ENCODE peak calls at places on chromosomes 11 and 22, in ten cellular contexts. One of them, this sample, is unnamed.

GRCh38 chr22:49827853-49828598 is at the start of gene BRD1:
- DNase-seq in aorta: peak
- DNase-seq in iris pigment epithelial cell: peak
- DNase-seq in type B pancreatic cell: no peak
- DNase-seq in activated CD8-positive, alpha-beta memory T cell treated with anti-CD3 and anti-CD28 coated beads for 1 hour: no peak
- DNase-seq in effector CD4-positive, alpha-beta T cell: peak
- DNase-seq in right cardiac atrium: peak
- DNase-seq in sigmoid colon: no peak
- DNase-seq in lower leg skin: no peak
- DNase-seq in HFF-Myc: no peak
- DNase-seq in this sample: peak

GRCh38 chr11:97850726-97851125 is 1170.0 kb upstream of the CNTN5 start:
- DNase-seq in aorta: no peak
- DNase-seq in iris pigment epithelial cell: no peak
- DNase-seq in type B pancreatic cell: no peak
- DNase-seq in activated CD8-positive, alpha-beta memory T cell treated with anti-CD3 and anti-CD28 coated beads for 1 hour: no peak
- DNase-seq in effector CD4-positive, alpha-beta T cell: no peak
- DNase-seq in right cardiac atrium: no peak
- DNase-seq in sigmoid colon: no peak
- DNase-seq in lower leg skin: no peak
- DNase-seq in HFF-Myc: no peak
- DNase-seq in this sample: no peak

GRCh38 chr11:125170406-125171031 is 6.0 kb downstream of the PKNOX2 start:
- DNase-seq in aorta: peak
- DNase-seq in iris pigment epithelial cell: peak
- DNase-seq in type B pancreatic cell: no peak
- DNase-seq in activated CD8-positive, alpha-beta memory T cell treated with anti-CD3 and anti-CD28 coated beads for 1 hour: no peak
- DNase-seq in effector CD4-positive, alpha-beta T cell: no peak
- DNase-seq in right cardiac atrium: peak
- DNase-seq in sigmoid colon: peak
- DNase-seq in lower leg skin: peak
- DNase-seq in HFF-Myc: no peak
- DNase-seq in this sample: peak

GRCh38 chr11:76077575-76078150 is 128.6 kb downstream of the WNT11 start:
- DNase-seq in aorta: no peak
- DNase-seq in iris pigment epithelial cell: peak
- DNase-seq in type B pancreatic cell: no peak
- DNase-seq in activated CD8-positive, alpha-beta memory T cell treated with anti-CD3 and anti-CD28 coated beads for 1 hour: no peak
- DNase-seq in effector CD4-positive, alpha-beta T cell: no peak
- DNase-seq in right cardiac atrium: no peak
- DNase-seq in sigmoid colon: no peak
- DNase-seq in lower leg skin: no peak
- DNase-seq in HFF-Myc: no peak
- DNase-seq in this sample: no peak

GRCh38 chr11:70525466-70525865 is 127.1 kb downstream of the CTTN start:
- DNase-seq in aorta: peak
- DNase-seq in iris pigment epithelial cell: no peak
- DNase-seq in type B pancreatic cell: no peak
- DNase-seq in activated CD8-positive, alpha-beta memory T cell treated with anti-CD3 and anti-CD28 coated beads for 1 hour: no peak
- DNase-seq in effector CD4-positive, alpha-beta T cell: no peak
- DNase-seq in right cardiac atrium: no peak
- DNase-seq in sigmoid colon: no peak
- DNase-seq in lower leg skin: no peak
- DNase-seq in HFF-Myc: no peak
- DNase-seq in this sample: no peak

GRCh38 chr11:114089748-114090147 is 30.2 kb downstream of the ZBTB16 start:
- DNase-seq in aorta: no peak
- DNase-seq in iris pigment epithelial cell: no peak
- DNase-seq in type B pancreatic cell: no peak
- DNase-seq in activated CD8-positive, alpha-beta memory T cell treated with anti-CD3 and anti-CD28 coated beads for 1 hour: no peak
- DNase-seq in effector CD4-positive, alpha-beta T cell: no peak
- DNase-seq in right cardiac atrium: no peak
- DNase-seq in sigmoid colon: peak
- DNase-seq in lower leg skin: peak
- DNase-seq in HFF-Myc: no peak
- DNase-seq in this sample: no peak

GRCh38 chr11:83063073-83063754 is 8.5 kb downstream of the RAB30 start:
- DNase-seq in aorta: no peak
- DNase-seq in iris pigment epithelial cell: peak
- DNase-seq in type B pancreatic cell: no peak
- DNase-seq in activated CD8-positive, alpha-beta memory T cell treated with anti-CD3 and anti-CD28 coated beads for 1 hour: no peak
- DNase-seq in effector CD4-positive, alpha-beta T cell: no peak
- DNase-seq in right cardiac atrium: no peak
- DNase-seq in sigmoid colon: no peak
- DNase-seq in lower leg skin: no peak
- DNase-seq in HFF-Myc: no peak
- DNase-seq in this sample: no peak

GRCh38 chr11:131744847-131745246 is 374.4 kb downstream of the NTM start:
- DNase-seq in aorta: no peak
- DNase-seq in iris pigment epithelial cell: peak
- DNase-seq in type B pancreatic cell: no peak
- DNase-seq in activated CD8-positive, alpha-beta memory T cell treated with anti-CD3 and anti-CD28 coated beads for 1 hour: no peak
- DNase-seq in effector CD4-positive, alpha-beta T cell: no peak
- DNase-seq in right cardiac atrium: no peak
- DNase-seq in sigmoid colon: no peak
- DNase-seq in lower leg skin: no peak
- DNase-seq in HFF-Myc: no peak
- DNase-seq in this sample: no peak